ENCODE peak calls at places on chromosomes 12 and 14, in six cellular contexts. Z is neuronal stem cell, E is spleen, J is fibroblast of lung, K is vagina, G is psoas muscle. R is an unnamed sample.

GRCh38 chr12:89661706-89662330 is 46.8 kb downstream of the ATP2B1 start:
- DNase-seq in Z (no peak), E (no peak), J (no peak), K (no peak), G (no peak), R (no peak)

GRCh38 chr14:89359477-89360222 is 57.4 kb downstream of the FOXN3 start:
- DNase-seq in Z (no peak), E (no peak), J (no peak), K (no peak), G (no peak), R (no peak)

GRCh38 chr12:50546441-50547318 is 41.9 kb downstream of the DIP2B start:
- DNase-seq in Z (no peak), E (no peak), J (peak; percentile 36), K (no peak), G (no peak), R (no peak)

GRCh38 chr12:129304532-129304931 is 451.3 kb downstream of the GLT1D1 start:
- DNase-seq in Z (no peak), E (no peak), J (peak; percentile 7), K (no peak), G (no peak), R (no peak)

GRCh38 chr14:44529026-44529425 is 21.9 kb upstream of the FSCB start:
- DNase-seq in Z (no peak), E (no peak), J (peak; percentile 51), K (no peak), G (no peak), R (no peak)

GRCh38 chr12:62737615-62738014 is 197.3 kb downstream of the PPM1H start:
- DNase-seq in Z (no peak), E (no peak), J (peak; percentile 25), K (no peak), G (no peak), R (no peak)

GRCh38 chr12:62466018-62466595 is 519 bp upstream of the MON2 start:
- DNase-seq in Z (no peak), E (no peak), J (peak; percentile 44), K (no peak), G (peak; percentile 24), R (no peak)

GRCh38 chr12:12726543-12727093 is 9.4 kb downstream of the CDKN1B start:
- DNase-seq in Z (no peak), E (no peak), J (peak; percentile 90), K (peak; percentile 70), G (no peak), R (no peak)

GRCh38 chr14:93268406-93268805 is 61.4 kb downstream of the UBR7 start:
- DNase-seq in Z (no peak), E (no peak), J (no peak), K (no peak), G (no peak), R (no peak)

GRCh38 chr14:92513204-92513965 is at the start of gene RIN3:
- DNase-seq in Z (peak; percentile 31), E (peak; percentile 94), J (peak; percentile 68), K (no peak), G (peak; percentile 61), R (peak; percentile 39)

GRCh38 chr12:102948941-102949352 is 8.5 kb upstream of the ASCL1 start:
- DNase-seq in Z (no peak), E (no peak), J (peak; percentile 6), K (no peak), G (peak; percentile 23), R (peak; percentile 43)

GRCh38 chr14:75223664-75224154 is 47.3 kb upstream of the TMED10 start:
- DNase-seq in Z (peak; percentile 49), E (no peak), J (peak; percentile 36), K (no peak), G (no peak), R (no peak)

GRCh38 chr14:71060274-71060673 is 153.0 kb downstream of the PCNX1 start:
- DNase-seq in Z (no peak), E (no peak), J (no peak), K (no peak), G (no peak), R (no peak)

GRCh38 chr12:58395470-58395869 is 454.1 kb downstream of the ATP23 start:
- DNase-seq in Z (no peak), E (no peak), J (peak; percentile 85), K (no peak), G (no peak), R (no peak)

GRCh38 chr14:92633274-92633616 is 115.2 kb downstream of the LGMN start:
- DNase-seq in Z (no peak), E (peak; percentile 84), J (no peak), K (no peak), G (peak; percentile 38), R (no peak)

GRCh38 chr12:6201775-6202292 is 1.6 kb downstream of the CD9 start:
- DNase-seq in Z (no peak), E (no peak), J (no peak), K (no peak), G (no peak), R (no peak)

GRCh38 chr14:93430889-93431670 is at the start of gene UNC79:
- DNase-seq in Z (peak; percentile 61), E (no peak), J (peak; percentile 27), K (no peak), G (peak; percentile 17), R (no peak)

GRCh38 chr12:99915251-99916082 is 69.3 kb downstream of the ANKS1B start:
- DNase-seq in Z (no peak), E (no peak), J (peak; percentile 76), K (no peak), G (no peak), R (no peak)

GRCh38 chr12:93287152-93287551 is 90.6 kb upstream of the NUDT4 start:
- DNase-seq in Z (no peak), E (no peak), J (peak; percentile 19), K (no peak), G (no peak), R (no peak)

GRCh38 chr12:99390707-99391106 is 256.8 kb upstream of the GARIN6 start:
- DNase-seq in Z (peak; percentile 8), E (no peak), J (no peak), K (no peak), G (peak; percentile 7), R (no peak)

GRCh38 chr14:102421366-102422057 is 58.8 kb downstream of the TECPR2 start:
- DNase-seq in Z (no peak), E (no peak), J (no peak), K (no peak), G (no peak), R (no peak)

GRCh38 chr12:66962316-66962715 is 283.4 kb upstream of the GRIP1 start:
- DNase-seq in Z (no peak), E (no peak), J (no peak), K (no peak), G (no peak), R (no peak)

GRCh38 chr12:110548678-110549077 is 34.4 kb downstream of the PPTC7 start:
- DNase-seq in Z (no peak), E (no peak), J (peak; percentile 41), K (no peak), G (no peak), R (no peak)

GRCh38 chr12:60935981-60936761 is 1324.0 kb upstream of the USP15 start:
- DNase-seq in Z (no peak), E (no peak), J (no peak), K (no peak), G (no peak), R (no peak)

GRCh38 chr14:36767603-36768281 is 106.1 kb downstream of the PAX9 start:
- DNase-seq in Z (no peak), E (no peak), J (peak; percentile 50), K (no peak), G (no peak), R (no peak)

GRCh38 chr12:124556896-124557501 is 10.4 kb downstream of the NCOR2 start:
- DNase-seq in Z (no peak), E (peak; percentile 66), J (no peak), K (no peak), G (no peak), R (no peak)
- H3K27ac ChIP-seq in Z (no peak overlapping the region), E (no peak overlapping the region), J (no peak overlapping the region), K (peak overlapping the region; percentile 22), G (no peak overlapping the region), R (no peak overlapping the region)

DNA sequence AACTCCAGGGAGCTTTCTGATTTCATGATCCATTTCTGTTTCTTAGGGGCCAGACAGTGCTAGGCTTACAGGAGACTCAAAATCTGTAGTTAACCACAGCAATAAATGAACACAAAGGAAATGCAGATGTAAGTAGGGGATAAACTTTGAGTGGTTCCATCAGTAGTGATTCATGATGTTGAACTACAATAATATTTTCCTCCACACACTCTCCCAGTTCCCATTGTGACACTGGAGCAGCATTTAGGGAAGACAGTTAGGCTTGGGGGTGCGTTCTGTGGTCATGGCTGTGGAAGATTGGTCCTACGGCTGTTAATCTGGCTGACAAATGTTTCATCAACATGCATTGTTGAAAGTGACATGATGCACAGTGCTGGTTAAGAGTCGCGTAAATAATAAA is 66.9 kb downstream of the HMGA2 start:
- DNase-seq in Z (no peak), E (no peak), J (peak; percentile 71), K (no peak), G (no peak), R (no peak)
- H3K4me1 ChIP-seq in Z (peaks cover 29% of the 10 kb centered on the region), E (no peaks in the 10 kb centered on the region), J (peaks cover 32% of the 10 kb centered on the region), K (peaks cover 19% of the 10 kb centered on the region), G (peaks cover 15% of the 10 kb centered on the region), R (no peaks in the 10 kb centered on the region)

GRCh38 chr14:68846466-68846865 is 53.6 kb upstream of the ZFP36L1 start:
- DNase-seq in Z (no peak), E (no peak), J (no peak), K (no peak), G (no peak), R (no peak)

GRCh38 chr14:68844210-68844545 is 51.3 kb upstream of the ZFP36L1 start:
- DNase-seq in Z (no peak), E (no peak), J (no peak), K (no peak), G (no peak), R (no peak)

GRCh38 chr14:68841030-68841809 is 48.4 kb upstream of the ZFP36L1 start:
- DNase-seq in Z (no peak), E (no peak), J (peak; percentile 69), K (no peak), G (no peak), R (no peak)

GRCh38 chr14:68842298-68842697 is 49.4 kb upstream of the ZFP36L1 start:
- DNase-seq in Z (no peak), E (no peak), J (peak; percentile 47), K (no peak), G (no peak), R (no peak)

DNA sequence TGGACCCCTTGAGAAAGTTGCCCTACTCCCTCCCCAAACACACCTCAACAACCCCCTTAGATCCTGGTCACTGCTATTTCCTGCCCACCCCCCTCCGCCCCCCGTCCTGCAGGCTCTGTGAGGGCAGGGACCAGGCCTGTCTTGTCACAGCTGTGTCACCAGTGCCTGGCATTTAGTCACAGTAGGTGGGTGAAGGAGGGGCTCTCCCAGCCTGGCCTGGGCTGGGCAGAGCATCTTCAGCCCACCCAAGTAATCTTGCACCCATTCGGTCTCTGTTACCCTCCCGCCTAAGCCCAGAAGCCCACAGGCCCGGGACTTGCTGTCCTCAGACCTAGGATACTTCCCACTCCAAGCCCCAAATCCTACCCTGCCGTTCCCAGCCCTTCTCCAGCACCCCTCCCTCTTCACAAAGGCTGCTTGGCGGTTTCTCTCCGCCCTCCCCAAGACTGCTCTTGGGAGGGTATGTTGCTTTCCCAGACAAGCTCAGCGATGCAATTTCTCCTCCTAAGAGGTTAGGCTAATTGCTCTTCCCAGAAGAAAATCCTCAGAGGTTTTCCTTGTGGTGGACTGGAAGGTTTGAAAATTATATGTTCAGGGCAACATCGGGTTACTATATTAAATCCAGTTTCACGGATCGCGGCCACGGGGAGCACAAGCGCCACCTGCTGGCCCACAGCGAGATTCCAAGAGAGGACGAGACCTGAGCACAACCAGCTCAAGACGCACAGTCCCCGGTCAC is 50.8 kb upstream of the ZFP36L1 start:
- DNase-seq in Z (peak; percentile 57), E (peak; percentile 93), J (peak; percentile 53), K (no peak), G (peak; percentile 76), R (peak; percentile 58)
- H3K4me3 ChIP-seq in Z (peak overlapping the region; percentile 45), E (no peak overlapping the region), J (peak overlapping the region; percentile 40), K (peak overlapping the region; percentile 36), G (peak overlapping the region; percentile 60), R (no peak overlapping the region)

GRCh38 chr12:113359939-113360748 is 1.8 kb downstream of the PLBD2 start:
- DNase-seq in Z (no peak), E (no peak), J (peak; percentile 22), K (no peak), G (peak; percentile 42), R (no peak)
- H3K27ac ChIP-seq in Z (no peak overlapping the region), E (no peak overlapping the region), J (no peak overlapping the region), K (peak overlapping the region; percentile 70), G (peak overlapping the region; percentile 89), R (peak overlapping the region; percentile 80)